ENCODE peak calls at places on chromosomes 6 and 20, in five cellular contexts. Y, W, S, M and O are unnamed samples.

GRCh38 chr6:164133095-164133494 is 718.6 kb downstream of the QKI start:
- DNase-seq in M (no peak), S (no peak), W (no peak), Y (no peak), O (no peak)

GRCh38 chr6:20540683-20541082 is 6.4 kb downstream of the CDKAL1 start:
- DNase-seq in S (peak), Y (no peak), W (no peak), M (no peak), O (no peak)

GRCh38 chr20:64111841-64112641 is 4.7 kb upstream of the NPBWR2 start:
- DNase-seq in S (no peak), W (no peak), Y (no peak), M (no peak), O (peak)

GRCh38 chr20:3115190-3116107 is 30.9 kb upstream of the AVP start:
- DNase-seq in S (peak), W (no peak), Y (no peak), M (peak), O (no peak)

GRCh38 chr6:52712136-52712535 is 41.2 kb downstream of the TMEM14A start:
- DNase-seq in W (no peak), Y (no peak), S (no peak), M (no peak), O (no peak)

GRCh38 chr6:138724015-138724414 is 49.6 kb upstream of the CCDC28A start:
- DNase-seq in W (no peak), S (no peak), M (no peak), Y (no peak), O (no peak)

GRCh38 chr20:21182832-21183563 is 57.1 kb downstream of the KIZ start:
- DNase-seq in M (no peak), W (no peak), S (peak), Y (no peak), O (no peak)

GRCh38 chr6:125193208-125193607 is 39.6 kb downstream of the TPD52L1 start:
- DNase-seq in Y (no peak), M (no peak), S (no peak), W (no peak), O (no peak)

GRCh38 chr6:27247133-27247836 is at the start of gene PRSS16:
- DNase-seq in S (no peak), Y (no peak), W (no peak), M (no peak), O (no peak)

GRCh38 chr6:100257661-100258395 is 206.9 kb downstream of the SIM1 start:
- DNase-seq in W (no peak), S (peak), M (no peak), Y (no peak), O (no peak)

GRCh38 chr6:9250852-9251251 is 815.5 kb upstream of the SLC35B3 start:
- DNase-seq in W (no peak), S (peak), Y (no peak), M (no peak), O (no peak)

GRCh38 chr6:121557146-121557545 is 121.7 kb downstream of the GJA1 start:
- DNase-seq in W (no peak), M (no peak), S (no peak), Y (no peak), O (no peak)

GRCh38 chr6:52610745-52611355 is 34.0 kb upstream of the TRAM2 start:
- DNase-seq in M (no peak), Y (no peak), W (no peak), S (no peak), O (no peak)